ENCODE peak calls at places on chromosome 9, in seven cellular contexts. One of them, this sample, is unnamed.

GRCh38 chr9:132627120-132627519 is 42.7 kb downstream of the DDX31 start:
- DNase-seq in posterior cingulate gyrus: no peak
- DNase-seq in neural crest cell: no peak
- DNase-seq in cardiac fibroblast: no peak
- DNase-seq in T-helper 1 cell: no peak
- DNase-seq in AG08395: no peak
- DNase-seq in stimulated activated CD4-positive, alpha-beta T cell treated with anti-CD3 and anti-CD28 coated beads, TNF-alpha, amount 100 ng/mL, for 4 hours: no peak
- DNase-seq in this sample: no peak

GRCh38 chr9:101418518-101419111 is 17.0 kb downstream of the ALDOB start:
- DNase-seq in T-helper 1 cell: no peak
- DNase-seq in cardiac fibroblast: peak; percentile 43
- DNase-seq in AG08395: no peak
- DNase-seq in stimulated activated CD4-positive, alpha-beta T cell treated with anti-CD3 and anti-CD28 coated beads, TNF-alpha, amount 100 ng/mL, for 4 hours: no peak
- DNase-seq in neural crest cell: no peak
- DNase-seq in posterior cingulate gyrus: no peak
- DNase-seq in this sample: no peak

GRCh38 chr9:124022201-124023121 is 10.9 kb downstream of the LHX2 start:
- DNase-seq in cardiac fibroblast: no peak
- DNase-seq in stimulated activated CD4-positive, alpha-beta T cell treated with anti-CD3 and anti-CD28 coated beads, TNF-alpha, amount 100 ng/mL, for 4 hours: no peak
- DNase-seq in AG08395: no peak
- DNase-seq in T-helper 1 cell: no peak
- DNase-seq in neural crest cell: peak; percentile 58
- DNase-seq in posterior cingulate gyrus: no peak
- DNase-seq in this sample: no peak

GRCh38 chr9:74379718-74380117 is 117.4 kb upstream of the RORB start:
- DNase-seq in neural crest cell: no peak
- DNase-seq in AG08395: no peak
- DNase-seq in cardiac fibroblast: no peak
- DNase-seq in T-helper 1 cell: no peak
- DNase-seq in posterior cingulate gyrus: peak; percentile 8
- DNase-seq in stimulated activated CD4-positive, alpha-beta T cell treated with anti-CD3 and anti-CD28 coated beads, TNF-alpha, amount 100 ng/mL, for 4 hours: no peak
- DNase-seq in this sample: no peak

GRCh38 chr9:98228392-98229089 is 26.9 kb downstream of the TBC1D2 start:
- DNase-seq in cardiac fibroblast: no peak
- DNase-seq in T-helper 1 cell: no peak
- DNase-seq in stimulated activated CD4-positive, alpha-beta T cell treated with anti-CD3 and anti-CD28 coated beads, TNF-alpha, amount 100 ng/mL, for 4 hours: no peak
- DNase-seq in neural crest cell: no peak
- DNase-seq in AG08395: no peak
- DNase-seq in posterior cingulate gyrus: no peak
- DNase-seq in this sample: no peak

GRCh38 chr9:24257726-24258125 is 288.0 kb downstream of the IZUMO3 start:
- DNase-seq in T-helper 1 cell: no peak
- DNase-seq in cardiac fibroblast: no peak
- DNase-seq in neural crest cell: no peak
- DNase-seq in posterior cingulate gyrus: no peak
- DNase-seq in AG08395: no peak
- DNase-seq in stimulated activated CD4-positive, alpha-beta T cell treated with anti-CD3 and anti-CD28 coated beads, TNF-alpha, amount 100 ng/mL, for 4 hours: no peak
- DNase-seq in this sample: no peak

GRCh38 chr9:104993291-104993963 is 65.5 kb upstream of the ABCA1 start:
- DNase-seq in T-helper 1 cell: no peak
- DNase-seq in AG08395: peak; percentile 70
- DNase-seq in stimulated activated CD4-positive, alpha-beta T cell treated with anti-CD3 and anti-CD28 coated beads, TNF-alpha, amount 100 ng/mL, for 4 hours: no peak
- DNase-seq in neural crest cell: no peak
- DNase-seq in cardiac fibroblast: peak; percentile 72
- DNase-seq in posterior cingulate gyrus: peak; percentile 31
- DNase-seq in this sample: no peak

GRCh38 chr9:37034938-37035471 is 937 bp upstream of the PAX5 start:
- DNase-seq in stimulated activated CD4-positive, alpha-beta T cell treated with anti-CD3 and anti-CD28 coated beads, TNF-alpha, amount 100 ng/mL, for 4 hours: no peak
- DNase-seq in posterior cingulate gyrus: no peak
- DNase-seq in cardiac fibroblast: no peak
- DNase-seq in neural crest cell: no peak
- DNase-seq in AG08395: no peak
- DNase-seq in T-helper 1 cell: no peak
- DNase-seq in this sample: no peak

GRCh38 chr9:35519697-35520403 is 29.9 kb downstream of the RUSC2 start:
- DNase-seq in AG08395: no peak
- DNase-seq in T-helper 1 cell: no peak
- DNase-seq in cardiac fibroblast: peak; percentile 49
- DNase-seq in neural crest cell: no peak
- DNase-seq in stimulated activated CD4-positive, alpha-beta T cell treated with anti-CD3 and anti-CD28 coated beads, TNF-alpha, amount 100 ng/mL, for 4 hours: no peak
- DNase-seq in posterior cingulate gyrus: no peak
- DNase-seq in this sample: no peak

GRCh38 chr9:70761139-70761538 is 346.7 kb upstream of the KLF9 start:
- DNase-seq in AG08395: no peak
- DNase-seq in cardiac fibroblast: no peak
- DNase-seq in posterior cingulate gyrus: no peak
- DNase-seq in neural crest cell: no peak
- DNase-seq in stimulated activated CD4-positive, alpha-beta T cell treated with anti-CD3 and anti-CD28 coated beads, TNF-alpha, amount 100 ng/mL, for 4 hours: no peak
- DNase-seq in T-helper 1 cell: no peak
- DNase-seq in this sample: no peak

GRCh38 chr9:129027685-129028191 is 393 bp downstream of the SH3GLB2 start:
- DNase-seq in T-helper 1 cell: no peak
- DNase-seq in posterior cingulate gyrus: no peak
- DNase-seq in stimulated activated CD4-positive, alpha-beta T cell treated with anti-CD3 and anti-CD28 coated beads, TNF-alpha, amount 100 ng/mL, for 4 hours: no peak
- DNase-seq in AG08395: no peak
- DNase-seq in cardiac fibroblast: no peak
- DNase-seq in neural crest cell: no peak
- DNase-seq in this sample: no peak

GRCh38 chr9:132637351-132637750 is 32.4 kb downstream of the DDX31 start:
- DNase-seq in neural crest cell: no peak
- DNase-seq in posterior cingulate gyrus: no peak
- DNase-seq in AG08395: no peak
- DNase-seq in cardiac fibroblast: no peak
- DNase-seq in T-helper 1 cell: no peak
- DNase-seq in stimulated activated CD4-positive, alpha-beta T cell treated with anti-CD3 and anti-CD28 coated beads, TNF-alpha, amount 100 ng/mL, for 4 hours: no peak
- DNase-seq in this sample: no peak

GRCh38 chr9:78386746-78387145 is 89.8 kb downstream of the PSAT1 start:
- DNase-seq in cardiac fibroblast: no peak
- DNase-seq in neural crest cell: no peak
- DNase-seq in AG08395: no peak
- DNase-seq in stimulated activated CD4-positive, alpha-beta T cell treated with anti-CD3 and anti-CD28 coated beads, TNF-alpha, amount 100 ng/mL, for 4 hours: no peak
- DNase-seq in posterior cingulate gyrus: no peak
- DNase-seq in T-helper 1 cell: no peak
- DNase-seq in this sample: no peak

GRCh38 chr9:130426467-130426773 is 18.3 kb upstream of the ASS1 start:
- DNase-seq in T-helper 1 cell: no peak
- DNase-seq in AG08395: no peak
- DNase-seq in stimulated activated CD4-positive, alpha-beta T cell treated with anti-CD3 and anti-CD28 coated beads, TNF-alpha, amount 100 ng/mL, for 4 hours: no peak
- DNase-seq in posterior cingulate gyrus: no peak
- DNase-seq in cardiac fibroblast: no peak
- DNase-seq in neural crest cell: no peak
- DNase-seq in this sample: no peak

GRCh38 chr9:107685901-107686300 is 196.3 kb upstream of the KLF4 start:
- DNase-seq in stimulated activated CD4-positive, alpha-beta T cell treated with anti-CD3 and anti-CD28 coated beads, TNF-alpha, amount 100 ng/mL, for 4 hours: no peak
- DNase-seq in AG08395: peak; percentile 20
- DNase-seq in T-helper 1 cell: no peak
- DNase-seq in posterior cingulate gyrus: no peak
- DNase-seq in cardiac fibroblast: peak; percentile 25
- DNase-seq in neural crest cell: no peak
- DNase-seq in this sample: no peak

GRCh38 chr9:125654121-125654520 is 52.9 kb downstream of the MAPKAP1 start:
- DNase-seq in AG08395: no peak
- DNase-seq in posterior cingulate gyrus: no peak
- DNase-seq in T-helper 1 cell: no peak
- DNase-seq in stimulated activated CD4-positive, alpha-beta T cell treated with anti-CD3 and anti-CD28 coated beads, TNF-alpha, amount 100 ng/mL, for 4 hours: no peak
- DNase-seq in neural crest cell: no peak
- DNase-seq in cardiac fibroblast: no peak
- DNase-seq in this sample: no peak

GRCh38 chr9:137311971-137312851 is 10.1 kb upstream of the NRARP start:
- DNase-seq in stimulated activated CD4-positive, alpha-beta T cell treated with anti-CD3 and anti-CD28 coated beads, TNF-alpha, amount 100 ng/mL, for 4 hours: no peak
- DNase-seq in neural crest cell: no peak
- DNase-seq in cardiac fibroblast: no peak
- DNase-seq in AG08395: no peak
- DNase-seq in T-helper 1 cell: peak; percentile 8
- DNase-seq in posterior cingulate gyrus: no peak
- DNase-seq in this sample: no peak

GRCh38 chr9:118003240-118003639 is 299.0 kb downstream of the TLR4 start:
- DNase-seq in T-helper 1 cell: no peak
- DNase-seq in stimulated activated CD4-positive, alpha-beta T cell treated with anti-CD3 and anti-CD28 coated beads, TNF-alpha, amount 100 ng/mL, for 4 hours: no peak
- DNase-seq in posterior cingulate gyrus: no peak
- DNase-seq in neural crest cell: no peak
- DNase-seq in AG08395: no peak
- DNase-seq in cardiac fibroblast: no peak
- DNase-seq in this sample: no peak

GRCh38 chr9:16719921-16720320 is 150.5 kb downstream of the BNC2 start:
- DNase-seq in posterior cingulate gyrus: no peak
- DNase-seq in neural crest cell: no peak
- DNase-seq in cardiac fibroblast: no peak
- DNase-seq in stimulated activated CD4-positive, alpha-beta T cell treated with anti-CD3 and anti-CD28 coated beads, TNF-alpha, amount 100 ng/mL, for 4 hours: no peak
- DNase-seq in T-helper 1 cell: no peak
- DNase-seq in AG08395: no peak
- DNase-seq in this sample: no peak

GRCh38 chr9:20358201-20358600 is 264.1 kb downstream of the MLLT3 start:
- DNase-seq in cardiac fibroblast: peak; percentile 83
- DNase-seq in T-helper 1 cell: no peak
- DNase-seq in neural crest cell: no peak
- DNase-seq in AG08395: peak; percentile 11
- DNase-seq in posterior cingulate gyrus: no peak
- DNase-seq in stimulated activated CD4-positive, alpha-beta T cell treated with anti-CD3 and anti-CD28 coated beads, TNF-alpha, amount 100 ng/mL, for 4 hours: no peak
- DNase-seq in this sample: no peak

GRCh38 chr9:99964336-99964735 is 57.9 kb downstream of the STX17 start:
- DNase-seq in posterior cingulate gyrus: no peak
- DNase-seq in stimulated activated CD4-positive, alpha-beta T cell treated with anti-CD3 and anti-CD28 coated beads, TNF-alpha, amount 100 ng/mL, for 4 hours: no peak
- DNase-seq in cardiac fibroblast: no peak
- DNase-seq in neural crest cell: no peak
- DNase-seq in AG08395: no peak
- DNase-seq in T-helper 1 cell: no peak
- DNase-seq in this sample: no peak

GRCh38 chr9:132006657-132007370 is 72.9 kb downstream of the MED27 start:
- DNase-seq in neural crest cell: no peak
- DNase-seq in AG08395: no peak
- DNase-seq in posterior cingulate gyrus: no peak
- DNase-seq in T-helper 1 cell: no peak
- DNase-seq in stimulated activated CD4-positive, alpha-beta T cell treated with anti-CD3 and anti-CD28 coated beads, TNF-alpha, amount 100 ng/mL, for 4 hours: no peak
- DNase-seq in cardiac fibroblast: peak; percentile 51
- DNase-seq in this sample: no peak

GRCh38 chr9:13805566-13805965 is 508.4 kb downstream of the NFIB start:
- DNase-seq in AG08395: no peak
- DNase-seq in T-helper 1 cell: no peak
- DNase-seq in stimulated activated CD4-positive, alpha-beta T cell treated with anti-CD3 and anti-CD28 coated beads, TNF-alpha, amount 100 ng/mL, for 4 hours: no peak
- DNase-seq in cardiac fibroblast: peak; percentile 40
- DNase-seq in posterior cingulate gyrus: no peak
- DNase-seq in neural crest cell: no peak
- DNase-seq in this sample: no peak

GRCh38 chr9:76255781-76256455 is 138.3 kb downstream of the RFK start:
- DNase-seq in cardiac fibroblast: peak; percentile 99
- DNase-seq in T-helper 1 cell: no peak
- DNase-seq in posterior cingulate gyrus: no peak
- DNase-seq in AG08395: peak; percentile 89
- DNase-seq in stimulated activated CD4-positive, alpha-beta T cell treated with anti-CD3 and anti-CD28 coated beads, TNF-alpha, amount 100 ng/mL, for 4 hours: no peak
- DNase-seq in neural crest cell: no peak
- DNase-seq in this sample: no peak

GRCh38 chr9:32344551-32345182 is 39.8 kb upstream of the ACO1 start:
- DNase-seq in neural crest cell: no peak
- DNase-seq in posterior cingulate gyrus: no peak
- DNase-seq in cardiac fibroblast: peak; percentile 39
- DNase-seq in stimulated activated CD4-positive, alpha-beta T cell treated with anti-CD3 and anti-CD28 coated beads, TNF-alpha, amount 100 ng/mL, for 4 hours: no peak
- DNase-seq in AG08395: no peak
- DNase-seq in T-helper 1 cell: no peak
- DNase-seq in this sample: no peak

GRCh38 chr9:15512889-15513288 is 2.1 kb upstream of the PSIP1 start:
- DNase-seq in posterior cingulate gyrus: no peak
- DNase-seq in AG08395: no peak
- DNase-seq in stimulated activated CD4-positive, alpha-beta T cell treated with anti-CD3 and anti-CD28 coated beads, TNF-alpha, amount 100 ng/mL, for 4 hours: no peak
- DNase-seq in cardiac fibroblast: no peak
- DNase-seq in neural crest cell: no peak
- DNase-seq in T-helper 1 cell: no peak
- DNase-seq in this sample: no peak

GRCh38 chr9:125468646-125469045 is 207.0 kb downstream of the GAPVD1 start:
- DNase-seq in AG08395: no peak
- DNase-seq in T-helper 1 cell: no peak
- DNase-seq in cardiac fibroblast: no peak
- DNase-seq in stimulated activated CD4-positive, alpha-beta T cell treated with anti-CD3 and anti-CD28 coated beads, TNF-alpha, amount 100 ng/mL, for 4 hours: no peak
- DNase-seq in posterior cingulate gyrus: no peak
- DNase-seq in neural crest cell: no peak
- DNase-seq in this sample: no peak

GRCh38 chr9:36284226-36284625 is 26.0 kb upstream of the GNE start:
- DNase-seq in neural crest cell: no peak
- DNase-seq in T-helper 1 cell: no peak
- DNase-seq in AG08395: no peak
- DNase-seq in stimulated activated CD4-positive, alpha-beta T cell treated with anti-CD3 and anti-CD28 coated beads, TNF-alpha, amount 100 ng/mL, for 4 hours: no peak
- DNase-seq in posterior cingulate gyrus: no peak
- DNase-seq in cardiac fibroblast: peak; percentile 10
- DNase-seq in this sample: no peak

GRCh38 chr9:70480405-70480980 is 66.0 kb upstream of the KLF9 start:
- DNase-seq in AG08395: peak; percentile 35
- DNase-seq in posterior cingulate gyrus: peak; percentile 80
- DNase-seq in neural crest cell: no peak
- DNase-seq in stimulated activated CD4-positive, alpha-beta T cell treated with anti-CD3 and anti-CD28 coated beads, TNF-alpha, amount 100 ng/mL, for 4 hours: no peak
- DNase-seq in cardiac fibroblast: peak; percentile 95
- DNase-seq in T-helper 1 cell: no peak
- DNase-seq in this sample: no peak